ENCODE peak calls at places on chromosomes 12 and 14, in nine cellular contexts. One of them, this sample, is unnamed.

GRCh38 chr12:122111070-122111750 is 32.7 kb downstream of the MLXIP start:
- DNase-seq in HepG2: no peak
- DNase-seq in pancreas: no peak
- DNase-seq in right lobe of liver: no peak
- DNase-seq in psoas muscle: no peak
- DNase-seq in neural progenitor cell: no peak
- DNase-seq in uterus: no peak
- DNase-seq in testis: no peak
- DNase-seq in dorsolateral prefrontal cortex: no peak
- DNase-seq in this sample: no peak

GRCh38 chr12:57005980-57006808 is at the start of gene ZBTB39:
- DNase-seq in HepG2: peak; percentile 20
- DNase-seq in pancreas: peak; percentile 74
- DNase-seq in right lobe of liver: peak; percentile 68
- DNase-seq in psoas muscle: peak; percentile 80
- DNase-seq in neural progenitor cell: peak; percentile 90
- DNase-seq in uterus: peak; percentile 63
- DNase-seq in testis: peak; percentile 58
- DNase-seq in dorsolateral prefrontal cortex: peak; percentile 58
- DNase-seq in this sample: no peak

GRCh38 chr12:50086148-50086547 is 1.0 kb downstream of the SMARCD1 start:
- DNase-seq in HepG2: no peak
- DNase-seq in pancreas: no peak
- DNase-seq in right lobe of liver: no peak
- DNase-seq in psoas muscle: no peak
- DNase-seq in neural progenitor cell: no peak
- DNase-seq in uterus: no peak
- DNase-seq in testis: no peak
- DNase-seq in dorsolateral prefrontal cortex: no peak
- DNase-seq in this sample: no peak

GRCh38 chr14:95703341-95703740 is 10.6 kb downstream of the TCL1A start:
- DNase-seq in HepG2: no peak
- DNase-seq in pancreas: no peak
- DNase-seq in right lobe of liver: no peak
- DNase-seq in psoas muscle: no peak
- DNase-seq in neural progenitor cell: no peak
- DNase-seq in uterus: no peak
- DNase-seq in testis: no peak
- DNase-seq in dorsolateral prefrontal cortex: no peak
- DNase-seq in this sample: no peak

GRCh38 chr12:69290545-69291277 is 51.3 kb downstream of the CPSF6 start:
- DNase-seq in HepG2: peak; percentile 82
- DNase-seq in pancreas: peak; percentile 79
- DNase-seq in right lobe of liver: peak; percentile 74
- DNase-seq in psoas muscle: peak; percentile 63
- DNase-seq in neural progenitor cell: peak; percentile 90
- DNase-seq in uterus: peak; percentile 26
- DNase-seq in testis: peak; percentile 86
- DNase-seq in dorsolateral prefrontal cortex: peak; percentile 66
- DNase-seq in this sample: no peak

GRCh38 chr12:64671682-64672081 is 61.4 kb downstream of the RASSF3 start:
- DNase-seq in HepG2: no peak
- DNase-seq in pancreas: no peak
- DNase-seq in right lobe of liver: no peak
- DNase-seq in psoas muscle: no peak
- DNase-seq in neural progenitor cell: no peak
- DNase-seq in uterus: no peak
- DNase-seq in testis: no peak
- DNase-seq in dorsolateral prefrontal cortex: no peak
- DNase-seq in this sample: no peak

GRCh38 chr12:98998697-98999299 is 353.7 kb downstream of the APAF1 start:
- DNase-seq in HepG2: peak; percentile 21
- DNase-seq in pancreas: no peak
- DNase-seq in right lobe of liver: no peak
- DNase-seq in psoas muscle: no peak
- DNase-seq in neural progenitor cell: peak; percentile 45
- DNase-seq in uterus: no peak
- DNase-seq in testis: no peak
- DNase-seq in dorsolateral prefrontal cortex: no peak
- DNase-seq in this sample: no peak

GRCh38 chr12:131806654-131807053 is 21.5 kb upstream of the MMP17 start:
- DNase-seq in HepG2: no peak
- DNase-seq in pancreas: no peak
- DNase-seq in right lobe of liver: no peak
- DNase-seq in psoas muscle: no peak
- DNase-seq in neural progenitor cell: no peak
- DNase-seq in uterus: no peak
- DNase-seq in testis: no peak
- DNase-seq in dorsolateral prefrontal cortex: no peak
- DNase-seq in this sample: no peak

GRCh38 chr14:80080601-80081000 is 130.7 kb downstream of the DIO2 start:
- DNase-seq in HepG2: no peak
- DNase-seq in pancreas: no peak
- DNase-seq in right lobe of liver: no peak
- DNase-seq in psoas muscle: no peak
- DNase-seq in neural progenitor cell: no peak
- DNase-seq in uterus: no peak
- DNase-seq in testis: no peak
- DNase-seq in dorsolateral prefrontal cortex: no peak
- DNase-seq in this sample: no peak

GRCh38 chr12:4026476-4026875 is 153.3 kb upstream of the PARP11 start:
- DNase-seq in HepG2: no peak
- DNase-seq in pancreas: no peak
- DNase-seq in right lobe of liver: no peak
- DNase-seq in psoas muscle: no peak
- DNase-seq in neural progenitor cell: no peak
- DNase-seq in uterus: no peak
- DNase-seq in testis: no peak
- DNase-seq in dorsolateral prefrontal cortex: no peak
- DNase-seq in this sample: no peak

GRCh38 chr12:65965358-65965757 is 141.1 kb downstream of the HMGA2 start:
- DNase-seq in HepG2: no peak
- DNase-seq in pancreas: no peak
- DNase-seq in right lobe of liver: no peak
- DNase-seq in psoas muscle: no peak
- DNase-seq in neural progenitor cell: no peak
- DNase-seq in uterus: no peak
- DNase-seq in testis: no peak
- DNase-seq in dorsolateral prefrontal cortex: no peak
- DNase-seq in this sample: peak; percentile 78

GRCh38 chr12:131131077-131131807 is 177.5 kb downstream of the ADGRD1 start:
- DNase-seq in HepG2: no peak
- DNase-seq in pancreas: no peak
- DNase-seq in right lobe of liver: no peak
- DNase-seq in psoas muscle: no peak
- DNase-seq in neural progenitor cell: no peak
- DNase-seq in uterus: no peak
- DNase-seq in testis: no peak
- DNase-seq in dorsolateral prefrontal cortex: peak; percentile 29
- DNase-seq in this sample: no peak

GRCh38 chr14:103732868-103733626 is 17.4 kb downstream of the ZFYVE21 start:
- DNase-seq in HepG2: no peak
- DNase-seq in pancreas: no peak
- DNase-seq in right lobe of liver: no peak
- DNase-seq in psoas muscle: no peak
- DNase-seq in neural progenitor cell: no peak
- DNase-seq in uterus: no peak
- DNase-seq in testis: no peak
- DNase-seq in dorsolateral prefrontal cortex: peak; percentile 26
- DNase-seq in this sample: no peak

GRCh38 chr14:61470954-61471279 is 149.5 kb downstream of the PRKCH start:
- DNase-seq in HepG2: no peak
- DNase-seq in pancreas: no peak
- DNase-seq in right lobe of liver: no peak
- DNase-seq in psoas muscle: no peak
- DNase-seq in neural progenitor cell: no peak
- DNase-seq in uterus: no peak
- DNase-seq in testis: no peak
- DNase-seq in dorsolateral prefrontal cortex: no peak
- DNase-seq in this sample: no peak

GRCh38 chr14:61471297-61471980 is 150.1 kb downstream of the PRKCH start:
- DNase-seq in HepG2: no peak
- DNase-seq in pancreas: no peak
- DNase-seq in right lobe of liver: no peak
- DNase-seq in psoas muscle: no peak
- DNase-seq in neural progenitor cell: no peak
- DNase-seq in uterus: no peak
- DNase-seq in testis: no peak
- DNase-seq in dorsolateral prefrontal cortex: no peak
- DNase-seq in this sample: no peak

GRCh38 chr14:61469771-61470170 is 148.4 kb downstream of the PRKCH start:
- DNase-seq in HepG2: no peak
- DNase-seq in pancreas: no peak
- DNase-seq in right lobe of liver: no peak
- DNase-seq in psoas muscle: no peak
- DNase-seq in neural progenitor cell: no peak
- DNase-seq in uterus: no peak
- DNase-seq in testis: no peak
- DNase-seq in dorsolateral prefrontal cortex: no peak
- DNase-seq in this sample: no peak

GRCh38 chr14:61472025-61472672 is 150.8 kb downstream of the PRKCH start:
- DNase-seq in HepG2: peak; percentile 90
- DNase-seq in pancreas: no peak
- DNase-seq in right lobe of liver: no peak
- DNase-seq in psoas muscle: no peak
- DNase-seq in neural progenitor cell: no peak
- DNase-seq in uterus: no peak
- DNase-seq in testis: no peak
- DNase-seq in dorsolateral prefrontal cortex: no peak
- DNase-seq in this sample: peak; percentile 96

DNA sequence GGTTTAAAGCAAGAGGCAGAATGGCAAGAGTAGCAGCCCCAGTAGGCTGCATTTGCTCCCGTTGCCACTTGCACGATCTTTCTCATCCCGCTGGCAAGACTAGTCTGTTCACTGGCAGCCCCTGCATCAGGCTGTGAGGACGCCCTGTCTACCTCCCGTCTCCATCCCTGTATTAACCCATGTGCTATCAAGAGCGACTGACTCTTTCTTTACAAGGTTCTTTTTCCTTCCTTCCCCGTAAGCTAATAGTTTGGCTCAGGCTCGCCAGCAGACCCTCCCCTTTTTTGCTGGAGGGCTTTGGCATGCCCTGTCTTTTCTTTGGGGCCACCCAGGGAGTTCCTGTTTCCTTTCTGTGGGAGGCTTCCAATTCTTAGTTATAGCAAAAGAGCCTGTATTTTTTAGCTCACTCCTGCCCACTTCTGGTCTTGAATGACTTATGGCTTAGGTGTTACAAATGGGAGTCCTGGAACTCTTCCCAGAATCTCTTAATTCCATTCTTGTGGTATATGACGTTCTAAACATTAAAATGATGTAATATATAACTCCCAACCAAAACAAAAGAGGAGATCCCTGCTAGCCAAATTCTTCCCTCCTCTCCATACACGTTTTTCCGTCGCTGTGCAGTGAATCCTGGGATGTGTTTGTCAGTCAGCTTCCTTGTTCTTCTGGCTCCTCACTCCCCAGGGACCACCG is 149.0 kb downstream of the PRKCH start:
- DNase-seq in HepG2: no peak
- DNase-seq in pancreas: no peak
- DNase-seq in right lobe of liver: no peak
- DNase-seq in psoas muscle: no peak
- DNase-seq in neural progenitor cell: peak; percentile 63
- DNase-seq in uterus: no peak
- DNase-seq in testis: no peak
- DNase-seq in dorsolateral prefrontal cortex: no peak
- DNase-seq in this sample: peak; percentile 70
- TF ChIP-seq CTCF in HepG2: no peak
- TF ChIP-seq CTCF in pancreas: no peak
- TF ChIP-seq CTCF in right lobe of liver: no peak
- TF ChIP-seq CTCF in psoas muscle: no peak
- TF ChIP-seq CTCF in neural progenitor cell: peak; percentile 24
- TF ChIP-seq CTCF in uterus: peak; percentile 4
- TF ChIP-seq CTCF in testis: peak; percentile 8
- TF ChIP-seq CTCF in dorsolateral prefrontal cortex: no peak
- TF ChIP-seq CTCF in this sample: peak; percentile 35

DNA sequence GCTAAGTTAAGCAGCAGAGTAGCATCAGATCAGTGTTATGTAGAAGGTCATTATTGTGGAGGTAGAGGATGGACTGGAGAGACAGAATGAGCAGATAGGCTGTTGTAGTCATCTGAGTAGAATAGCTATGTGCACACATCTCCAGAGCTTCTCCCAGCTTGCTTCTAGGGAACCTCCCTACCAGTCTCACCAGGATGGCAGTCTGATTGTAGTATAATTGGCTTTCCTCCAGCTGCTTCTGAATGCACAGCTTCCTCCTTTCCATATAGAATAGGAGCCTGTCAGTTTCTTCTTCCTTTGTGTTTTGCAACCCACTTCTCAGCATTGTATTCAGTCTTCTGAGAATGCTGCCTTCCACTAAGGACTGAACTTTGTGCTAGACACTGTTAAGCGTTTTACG is 2.1 kb upstream of the CSAD start:
- DNase-seq in HepG2: no peak
- DNase-seq in pancreas: no peak
- DNase-seq in right lobe of liver: no peak
- DNase-seq in psoas muscle: no peak
- DNase-seq in neural progenitor cell: no peak
- DNase-seq in uterus: no peak
- DNase-seq in testis: no peak
- DNase-seq in dorsolateral prefrontal cortex: no peak
- DNase-seq in this sample: no peak
- H3K4me3 ChIP-seq in HepG2: peak overlapping the region; percentile 10
- H3K4me3 ChIP-seq in pancreas: no peak overlapping the region
- H3K4me3 ChIP-seq in right lobe of liver: no peak overlapping the region
- H3K4me3 ChIP-seq in psoas muscle: peak overlapping the region; percentile 77
- H3K4me3 ChIP-seq in neural progenitor cell: peak overlapping the region; percentile 78
- H3K4me3 ChIP-seq in uterus: no peak overlapping the region
- H3K4me3 ChIP-seq in testis: no peak overlapping the region
- H3K4me3 ChIP-seq in dorsolateral prefrontal cortex: peak overlapping the region; percentile 86
- H3K4me3 ChIP-seq in this sample: no peak overlapping the region

GRCh38 chr14:29773990-29774389 is 153.7 kb downstream of the PRKD1 start:
- DNase-seq in HepG2: no peak
- DNase-seq in pancreas: no peak
- DNase-seq in right lobe of liver: no peak
- DNase-seq in psoas muscle: no peak
- DNase-seq in neural progenitor cell: no peak
- DNase-seq in uterus: no peak
- DNase-seq in testis: no peak
- DNase-seq in dorsolateral prefrontal cortex: no peak
- DNase-seq in this sample: no peak
- TF ChIP-seq CTCF in HepG2: no peak
- TF ChIP-seq CTCF in pancreas: no peak
- TF ChIP-seq CTCF in right lobe of liver: no peak
- TF ChIP-seq CTCF in psoas muscle: no peak
- TF ChIP-seq CTCF in neural progenitor cell: no peak
- TF ChIP-seq CTCF in uterus: no peak
- TF ChIP-seq CTCF in testis: no peak
- TF ChIP-seq CTCF in dorsolateral prefrontal cortex: no peak
- TF ChIP-seq CTCF in this sample: no peak

DNA sequence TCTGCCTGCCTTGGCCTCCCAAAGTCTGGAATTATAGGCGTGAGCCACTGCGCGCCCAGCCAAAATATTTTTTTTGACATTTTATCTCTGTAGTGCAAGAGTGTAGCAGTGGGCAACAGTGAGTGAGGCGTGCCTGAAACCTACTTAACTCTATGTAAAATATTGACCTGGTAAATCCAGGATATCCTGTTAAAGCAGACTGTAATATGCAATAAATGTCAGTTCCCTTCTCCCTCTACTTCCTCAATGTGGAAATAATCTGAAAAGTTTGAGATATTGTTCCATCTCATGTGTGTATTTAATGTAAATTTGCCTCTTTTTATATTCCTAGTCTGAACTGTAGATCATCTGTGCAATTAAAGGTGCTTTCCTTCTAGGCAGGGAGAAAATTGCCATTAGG is 9.5 kb upstream of the CDK17 start:
- DNase-seq in HepG2: no peak
- DNase-seq in pancreas: no peak
- DNase-seq in right lobe of liver: no peak
- DNase-seq in psoas muscle: no peak
- DNase-seq in neural progenitor cell: no peak
- DNase-seq in uterus: no peak
- DNase-seq in testis: no peak
- DNase-seq in dorsolateral prefrontal cortex: no peak
- DNase-seq in this sample: no peak
- H3K4me3 ChIP-seq in HepG2: no peak overlapping the region
- H3K4me3 ChIP-seq in pancreas: no peak overlapping the region
- H3K4me3 ChIP-seq in right lobe of liver: no peak overlapping the region
- H3K4me3 ChIP-seq in psoas muscle: no peak overlapping the region
- H3K4me3 ChIP-seq in neural progenitor cell: no peak overlapping the region
- H3K4me3 ChIP-seq in uterus: no peak overlapping the region
- H3K4me3 ChIP-seq in testis: no peak overlapping the region
- H3K4me3 ChIP-seq in dorsolateral prefrontal cortex: no peak overlapping the region
- H3K4me3 ChIP-seq in this sample: no peak overlapping the region

This sample was measured in BJ.